ENCODE peak calls at places on chromosomes 11 and 22, in five cellular contexts. D is activated T-helper 9 cell treated with anti-CD3 and anti-CD28 coated beads, Interleukin-2, amount 50 U/mL, for 16 hours; A is HuH-7.5; U is nucleus accumbens; F is fibroblast of lung. M is an unnamed sample.

GRCh38 chr11:95082576-95083001 is 7.1 kb upstream of the ENDOD1 start:
- DNase-seq in F (no peak), D (no peak), U (no peak), A (no peak), M (no peak)

GRCh38 chr11:120186799-120187591 is 23.8 kb upstream of the OAF start:
- DNase-seq in U (no peak), A (no peak), F (no peak), D (no peak), M (no peak)

GRCh38 chr11:95680169-95680929 is 109.2 kb downstream of the FAM76B start:
- DNase-seq in D (no peak), A (no peak), F (peak), U (no peak), M (peak)

GRCh38 chr11:888290-889212 is 22.1 kb downstream of the CHID1 start:
- DNase-seq in U (no peak), D (no peak), F (no peak), A (no peak), M (no peak)

GRCh38 chr11:133964946-133965632 is 8.3 kb upstream of the IGSF9B start:
- DNase-seq in U (no peak), A (no peak), F (no peak), D (no peak), M (no peak)

GRCh38 chr11:63915961-63916836 is 765 bp downstream of the RCOR2 start:
- DNase-seq in F (peak), A (peak), D (no peak), U (no peak), M (no peak)

GRCh38 chr11:77151804-77152513 is 23.9 kb downstream of the MYO7A start:
- DNase-seq in F (no peak), U (no peak), A (no peak), D (peak), M (no peak)

GRCh38 chr11:94882931-94883330 is 90.4 kb downstream of the CWC15 start:
- DNase-seq in F (no peak), D (no peak), A (no peak), U (no peak), M (no peak)

GRCh38 chr11:73387594-73388021 is 11.4 kb downstream of the RELT start:
- DNase-seq in F (peak), D (no peak), A (no peak), U (no peak), M (no peak)

GRCh38 chr11:4211991-4212390 is 117.4 kb downstream of the RRM1 start:
- DNase-seq in A (no peak), U (no peak), D (no peak), F (no peak), M (no peak)

GRCh38 chr22:24148586-24148985 is 32.7 kb upstream of the SUSD2 start:
- DNase-seq in F (no peak), D (no peak), A (no peak), U (no peak), M (no peak)

GRCh38 chr11:104618949-104619348 is 279.3 kb downstream of the CASP12 start:
- DNase-seq in F (no peak), U (no peak), A (no peak), D (no peak), M (no peak)

GRCh38 chr11:2768471-2769408 is 68.9 kb upstream of the KCNQ1OT1 start:
- DNase-seq in U (no peak), D (no peak), A (no peak), F (peak), M (no peak)

GRCh38 chr22:24951942-24952836 is at the start of gene KIAA1671:
- DNase-seq in F (peak), A (peak), D (peak), U (peak), M (peak)

GRCh38 chr11:4048340-4048739 is 46.3 kb upstream of the RRM1 start:
- DNase-seq in F (peak), A (no peak), D (no peak), U (no peak), M (no peak)

GRCh38 chr11:12086271-12087074 is 23.9 kb upstream of the MICAL2 start:
- DNase-seq in F (peak), D (no peak), A (no peak), U (no peak), M (no peak)

GRCh38 chr22:48782817-48783511 is 1044.7 kb downstream of the BRD1 start:
- DNase-seq in D (no peak), A (no peak), F (no peak), U (no peak), M (no peak)

GRCh38 chr22:46057762-46058420 is 80.9 kb upstream of the WNT7B start:
- DNase-seq in A (no peak), D (no peak), F (peak), U (no peak), M (peak)

GRCh38 chr11:123255909-123256308 is 60.9 kb upstream of the CLMP start:
- DNase-seq in F (peak), U (no peak), D (no peak), A (no peak), M (no peak)

GRCh38 chr22:30861688-30862552 is 106.7 kb downstream of the MORC2 start:
- DNase-seq in D (no peak), F (no peak), A (peak), U (no peak), M (no peak)

GRCh38 chr11:44823006-44823405 is 96.2 kb downstream of the TSPAN18 start:
- DNase-seq in F (no peak), D (no peak), A (no peak), U (no peak), M (no peak)

M was measured in MM.1S.